ENCODE peak calls at places on chromosomes 13 and 19, in seven cellular contexts. B is pancreas, N is heart left ventricle, T is neuronal stem cell, H is tibial nerve, Q is uterus, M is GM23248. A is an unnamed sample.

GRCh38 chr13:50644081-50644871 is 199.2 kb downstream of the DLEU7 start:
- DNase-seq in B (no peak), M (no peak), T (no peak), H (no peak), N (no peak), Q (no peak), A (no peak)

GRCh38 chr19:6821639-6822310 is 49.3 kb downstream of the VAV1 start:
- DNase-seq in B (no peak), Q (no peak), M (no peak), N (no peak), H (no peak), T (no peak), A (no peak)

GRCh38 chr19:28426902-28427232 is 786.1 kb downstream of the UQCRFS1 start:
- DNase-seq in M (peak; percentile 66), B (no peak), N (no peak), H (no peak), Q (no peak), T (no peak), A (no peak)

GRCh38 chr19:34041922-34042521 is 130.3 kb upstream of the LSM14A start:
- DNase-seq in T (peak; percentile 46), Q (peak; percentile 31), M (peak; percentile 74), H (peak; percentile 68), N (peak; percentile 50), B (peak; percentile 67), A (peak; percentile 50)

GRCh38 chr19:34662919-34663318 is 14.0 kb downstream of the SCGB2B2 start:
- DNase-seq in B (peak; percentile 23), H (no peak), Q (no peak), N (no peak), T (no peak), M (peak; percentile 53), A (no peak)

GRCh38 chr19:29477831-29478577 is 47.8 kb upstream of the VSTM2B start:
- DNase-seq in N (no peak), Q (no peak), H (no peak), B (no peak), M (no peak), T (no peak), A (no peak)

GRCh38 chr19:42121666-42122069 is 10.6 kb downstream of the POU2F2 start:
- DNase-seq in B (no peak), M (peak; percentile 85), N (peak; percentile 52), Q (no peak), H (peak; percentile 33), T (no peak), A (peak; percentile 39)

GRCh38 chr13:109857803-109858202 is 71.4 kb upstream of the IRS2 start:
- DNase-seq in T (no peak), H (no peak), M (no peak), Q (no peak), B (no peak), N (no peak), A (no peak)

GRCh38 chr19:55801416-55801815 is 30.4 kb downstream of the NLRP11 start:
- DNase-seq in T (no peak), B (no peak), M (no peak), Q (no peak), H (no peak), N (no peak), A (no peak)

GRCh38 chr19:45969676-45970075 is 4.0 kb downstream of the NOVA2 start:
- DNase-seq in B (no peak), H (no peak), M (no peak), N (no peak), Q (no peak), T (no peak), A (no peak)

GRCh38 chr19:41321600-41322270 is 11.8 kb downstream of the CCDC97 start:
- DNase-seq in B (no peak), M (peak; percentile 81), T (peak; percentile 51), Q (peak; percentile 59), H (no peak), N (peak; percentile 50), A (no peak)

GRCh38 chr13:22189176-22190048 is 518.5 kb downstream of the FGF9 start:
- DNase-seq in T (no peak), M (no peak), Q (no peak), H (no peak), N (no peak), B (no peak), A (no peak)

GRCh38 chr19:52988506-52988905 is 25.2 kb upstream of the ERVV-1 start:
- DNase-seq in T (no peak), H (no peak), M (no peak), N (no peak), B (no peak), Q (no peak), A (no peak)

GRCh38 chr19:45467115-45467455 is 711 bp upstream of the FOSB start:
- DNase-seq in Q (no peak), B (no peak), T (no peak), M (peak; percentile 63), H (no peak), N (no peak), A (no peak)

GRCh38 chr13:34372581-34372980 is 554.6 kb downstream of the RFC3 start:
- DNase-seq in T (no peak), M (no peak), H (no peak), N (no peak), B (no peak), Q (no peak), A (no peak)

GRCh38 chr13:45718992-45719391 is 16.9 kb downstream of the CBY2 start:
- DNase-seq in M (peak; percentile 8), T (no peak), N (no peak), B (no peak), H (no peak), Q (no peak), A (no peak)

GRCh38 chr19:46435009-46435408 is 6.3 kb upstream of the PNMA8C start:
- DNase-seq in M (no peak), Q (no peak), B (no peak), N (no peak), H (no peak), T (no peak), A (no peak)

GRCh38 chr19:1355258-1355973 is 28.3 kb upstream of the NDUFS7 start:
- DNase-seq in H (no peak), B (no peak), T (no peak), N (peak; percentile 39), Q (peak; percentile 35), M (peak; percentile 53), A (no peak)

GRCh38 chr13:74866151-74866550 is 615.8 kb downstream of the TBC1D4 start:
- DNase-seq in H (no peak), B (no peak), T (no peak), M (peak; percentile 11), N (no peak), Q (no peak), A (no peak)

GRCh38 chr13:83151308-83151660 is 731.0 kb downstream of the SLITRK1 start:
- DNase-seq in B (no peak), T (no peak), H (no peak), Q (no peak), M (peak; percentile 47), N (no peak), A (no peak)

GRCh38 chr13:34256236-34256635 is 438.3 kb downstream of the RFC3 start:
- DNase-seq in Q (no peak), H (no peak), B (no peak), T (no peak), N (no peak), M (no peak), A (no peak)

DNA sequence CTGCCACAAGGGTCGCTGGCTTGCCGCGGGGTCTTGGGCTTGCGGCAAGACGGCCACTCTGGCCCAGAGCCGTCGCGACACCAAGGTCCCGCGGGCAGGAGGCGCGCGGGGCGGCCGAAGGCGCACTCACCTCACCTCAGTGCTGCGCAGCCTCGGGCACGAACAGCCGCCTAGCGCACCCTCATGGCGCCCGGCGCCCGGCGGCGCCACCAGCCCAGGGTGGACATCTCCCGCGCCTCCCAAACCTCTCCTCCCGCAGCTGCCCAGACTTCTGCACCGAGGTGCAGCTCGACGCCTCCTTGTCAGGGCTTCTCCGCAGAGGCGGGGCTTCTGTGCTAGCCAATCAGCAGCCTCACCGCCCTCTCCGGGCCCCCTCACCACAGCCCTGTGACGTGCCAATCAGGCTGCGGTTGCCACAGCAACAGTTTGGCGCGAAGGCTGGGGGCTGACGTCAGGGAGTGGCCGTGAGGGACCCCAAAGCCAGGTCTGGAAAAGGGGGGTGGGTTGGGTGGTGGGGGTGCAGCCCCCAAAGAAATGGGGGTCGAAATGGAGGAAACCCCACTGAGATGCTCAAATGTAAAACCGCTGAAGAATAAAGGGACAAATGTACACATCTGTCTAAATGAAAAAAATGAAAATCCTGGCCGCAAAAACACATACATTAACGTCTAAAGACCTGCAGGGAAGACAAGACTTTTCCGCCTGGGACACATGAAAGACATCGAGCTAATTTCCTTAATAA is at the start of the genes PEG3 and ZIM2:
- DNase-seq in N (peak; percentile 71), B (peak; percentile 38), T (peak; percentile 82), M (peak; percentile 35), H (no peak), Q (peak; percentile 87), A (peak; percentile 64)
- H3K27ac ChIP-seq in N (peak within 1 kb of the TSS; percentile 88), B (peak within 1 kb of the TSS; percentile 44), T (peak within 1 kb of the TSS; percentile 80), M (peak within 1 kb of the TSS; percentile 48), H (peak within 1 kb of the TSS; percentile 58), Q (peak within 1 kb of the TSS; percentile 85), A (peak within 1 kb of the TSS; percentile 74)

GRCh38 chr19:4504874-4505569 is 13.3 kb downstream of the PLIN4 start:
- DNase-seq in T (no peak), Q (no peak), M (no peak), H (no peak), N (no peak), B (no peak), A (no peak)

GRCh38 chr19:4505570-4506448 is 12.5 kb downstream of the PLIN4 start:
- DNase-seq in Q (no peak), M (no peak), B (no peak), T (no peak), N (no peak), H (no peak), A (no peak)

GRCh38 chr19:4502282-4503223 is 15.7 kb downstream of the PLIN4 start:
- DNase-seq in Q (no peak), M (no peak), H (no peak), B (no peak), N (peak; percentile 17), T (no peak), A (no peak)

GRCh38 chr19:4503224-4504170 is 14.8 kb downstream of the PLIN4 start:
- DNase-seq in N (peak; percentile 15), Q (no peak), H (no peak), T (no peak), M (no peak), B (no peak), A (no peak)

GRCh38 chr19:4504297-4504701 is 14.0 kb downstream of the PLIN4 start:
- DNase-seq in N (peak; percentile 15), H (no peak), M (no peak), Q (no peak), B (no peak), T (no peak), A (no peak)
- H3K36me3 ChIP-seq in N (peaks cover 88% of the 10 kb centered on the region), H (no peaks in the 10 kb centered on the region), M (no peaks in the 10 kb centered on the region), Q (no peaks in the 10 kb centered on the region), B (no peaks in the 10 kb centered on the region), T (peaks cover 50% of the 10 kb centered on the region), A (no peaks in the 10 kb centered on the region)

DNA sequence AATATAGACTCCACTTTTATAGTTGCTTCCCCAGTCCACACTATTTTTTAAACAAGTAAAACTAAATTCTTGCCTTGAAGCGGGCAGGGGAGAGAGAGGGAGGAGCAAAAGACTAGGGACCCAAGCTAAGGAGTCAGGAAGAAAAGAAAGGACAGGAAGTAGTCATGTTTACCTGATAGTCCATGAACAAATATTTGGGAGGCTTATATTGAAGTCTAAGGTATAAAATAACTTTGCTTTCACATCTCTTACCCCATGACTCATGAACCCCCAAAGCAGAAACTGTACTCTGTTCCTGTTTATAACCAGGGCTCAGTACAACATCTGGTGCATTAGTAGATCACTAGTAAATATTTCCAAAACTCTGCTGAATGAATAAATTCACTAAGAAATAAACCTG is 67.3 kb downstream of the ZAR1L start:
- DNase-seq in T (no peak), M (no peak), H (no peak), B (no peak), Q (no peak), N (no peak), A (no peak)
- H3K27ac ChIP-seq in T (no peak overlapping the region), M (no peak overlapping the region), H (no peak overlapping the region), B (no peak overlapping the region), Q (no peak overlapping the region), N (peak overlapping the region; percentile 31), A (no peak overlapping the region)

GRCh38 chr19:54453921-54454780 is 5.2 kb downstream of the LENG8 start:
- DNase-seq in T (no peak), M (no peak), Q (no peak), H (no peak), B (peak; percentile 28), N (no peak), A (no peak)
- H3K36me3 ChIP-seq in T (peaks cover 90% of the 10 kb centered on the region), M (peaks cover 52% of the 10 kb centered on the region), Q (no peaks in the 10 kb centered on the region), H (peaks cover 64% of the 10 kb centered on the region), B (peaks cover 74% of the 10 kb centered on the region), N (peaks cover 79% of the 10 kb centered on the region), A (peaks cover 36% of the 10 kb centered on the region)

A was measured in heart right ventricle.